ENCODE peak calls at places on chromosome 1, in seven cellular contexts. I, A, Z, W, T, S and U are unnamed samples.

GRCh38 chr1:224092111-224092510 is 21.8 kb upstream of the FBXO28 start:
- DNase-seq in Z (no peak), W (no peak), T (no peak), I (no peak), S (no peak), A (no peak), U (no peak)

GRCh38 chr1:204323887-204324286 is 35.8 kb downstream of the PLEKHA6 start:
- DNase-seq in A (no peak), I (no peak), W (no peak), Z (peak), T (peak), S (no peak), U (no peak)

GRCh38 chr1:109849670-109850069 is 61.0 kb upstream of the CSF1 start:
- DNase-seq in W (no peak), S (no peak), A (no peak), Z (no peak), I (no peak), T (no peak), U (peak)

GRCh38 chr1:2272686-2273400 is 44.7 kb downstream of the SKI start:
- DNase-seq in Z (no peak), A (no peak), I (no peak), T (no peak), W (no peak), S (peak), U (no peak)

GRCh38 chr1:173555651-173556305 is 47.1 kb downstream of the SLC9C2 start:
- DNase-seq in Z (no peak), W (no peak), I (no peak), T (no peak), S (no peak), A (no peak), U (no peak)

GRCh38 chr1:230303822-230304221 is 122.3 kb downstream of the PGBD5 start:
- DNase-seq in Z (no peak), T (peak), A (no peak), S (no peak), I (no peak), W (no peak), U (peak)

GRCh38 chr1:150979007-150979722 is 2.9 kb upstream of the ANXA9 start:
- DNase-seq in T (peak), Z (peak), I (peak), W (peak), S (no peak), A (peak), U (peak)

GRCh38 chr1:117735045-117735992 is 129.5 kb downstream of the TENT5C start:
- DNase-seq in Z (peak), A (no peak), I (no peak), W (no peak), T (peak), S (no peak), U (peak)

GRCh38 chr1:185257947-185258203 is 59.2 kb downstream of the IVNS1ABP start:
- DNase-seq in W (no peak), A (no peak), I (no peak), S (no peak), Z (peak), T (peak), U (peak)

GRCh38 chr1:20956272-20956671 is 169.2 kb upstream of the HP1BP3 start:
- DNase-seq in W (no peak), Z (no peak), A (no peak), I (no peak), T (no peak), S (no peak), U (no peak)

GRCh38 chr1:10830961-10831669 is 34.7 kb upstream of the CASZ1 start:
- DNase-seq in W (no peak), S (no peak), Z (no peak), A (no peak), T (no peak), I (no peak), U (no peak)

GRCh38 chr1:33300673-33301072 is 20.2 kb downstream of the A3GALT2 start:
- DNase-seq in T (peak), I (no peak), S (no peak), A (peak), Z (peak), W (no peak), U (peak)

GRCh38 chr1:225813250-225813964 is 3.5 kb downstream of the EPHX1 start:
- DNase-seq in S (no peak), I (no peak), W (no peak), A (no peak), T (peak), Z (peak), U (peak)

GRCh38 chr1:58968360-58968952 is 184.6 kb upstream of the JUN start:
- DNase-seq in A (peak), S (no peak), T (peak), W (no peak), I (no peak), Z (peak), U (peak)

GRCh38 chr1:151372411-151372934 is at the start of gene SELENBP1:
- DNase-seq in W (peak), T (peak), Z (peak), S (peak), I (peak), A (peak), U (peak)

GRCh38 chr1:44472614-44473262 is 67.7 kb downstream of the RNF220 start:
- DNase-seq in W (no peak), S (no peak), I (no peak), T (no peak), A (peak), Z (no peak), U (peak)

GRCh38 chr1:26677306-26678115 is 18.3 kb upstream of the ARID1A start:
- DNase-seq in A (peak), W (peak), I (peak), S (no peak), T (peak), Z (peak), U (peak)

GRCh38 chr1:46394108-46394871 is at the start of gene FAAH:
- DNase-seq in S (no peak), A (peak), W (peak), I (peak), Z (peak), T (no peak), U (no peak)

GRCh38 chr1:29426701-29427279 is 190.5 kb downstream of the PTPRU start:
- DNase-seq in T (no peak), W (no peak), I (peak), S (no peak), A (no peak), Z (no peak), U (no peak)

GRCh38 chr1:160046494-160047115 is 14.8 kb upstream of the PIGM start:
- DNase-seq in Z (peak), I (peak), T (peak), S (no peak), A (peak), W (peak), U (peak)

GRCh38 chr1:107942829-107943228 is 22.2 kb downstream of the VAV3 start:
- DNase-seq in Z (no peak), A (no peak), I (no peak), T (no peak), S (no peak), W (no peak), U (no peak)
- TF ChIP-seq CTCF in Z (no peak), A (no peak), I (no peak), T (no peak), S (no peak), W (no peak), U (no peak)

DNA sequence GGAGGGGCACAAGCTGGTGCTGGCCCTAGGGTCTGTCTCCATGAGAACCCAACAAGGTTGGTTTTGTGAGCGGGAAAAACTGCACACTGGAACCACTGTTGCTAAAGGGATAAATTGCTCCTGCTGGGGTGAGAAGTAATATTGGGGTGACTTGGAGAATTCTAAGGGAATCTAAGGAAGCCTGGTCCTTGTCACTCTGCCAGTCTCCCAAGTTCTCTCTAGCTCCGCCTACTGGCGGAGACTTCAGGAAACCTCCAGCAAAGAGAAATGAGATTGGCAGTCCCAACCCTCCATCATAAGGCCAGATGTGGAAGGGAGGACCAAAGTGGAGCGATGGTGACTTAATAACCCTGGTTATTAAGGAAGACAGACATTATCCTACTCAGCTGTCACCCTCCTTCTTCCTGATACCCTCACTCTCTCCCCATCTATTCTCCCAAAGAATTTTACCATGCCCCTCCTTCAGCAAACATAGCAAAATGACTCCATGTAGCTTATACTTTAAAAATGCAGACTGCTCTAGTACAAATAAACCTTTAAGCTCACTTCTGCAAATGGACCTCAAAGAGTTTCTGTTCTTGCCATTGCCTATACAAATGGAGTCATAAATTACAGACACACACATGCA is 2.7 kb downstream of the LCE1F start:
- DNase-seq in A (no peak), S (no peak), W (peak), Z (no peak), T (no peak), I (no peak), U (no peak)
- TF ChIP-seq CTCF in A (no peak), S (no peak), W (peak), Z (peak), T (peak), I (no peak), U (peak)

GRCh38 chr1:41842282-41842681 is 76.4 kb downstream of the HIVEP3 start:
- DNase-seq in I (no peak), S (no peak), W (no peak), A (no peak), T (no peak), Z (no peak), U (no peak)
- TF ChIP-seq CTCF in I (no peak), S (no peak), W (no peak), A (no peak), T (no peak), Z (peak), U (no peak)

DNA sequence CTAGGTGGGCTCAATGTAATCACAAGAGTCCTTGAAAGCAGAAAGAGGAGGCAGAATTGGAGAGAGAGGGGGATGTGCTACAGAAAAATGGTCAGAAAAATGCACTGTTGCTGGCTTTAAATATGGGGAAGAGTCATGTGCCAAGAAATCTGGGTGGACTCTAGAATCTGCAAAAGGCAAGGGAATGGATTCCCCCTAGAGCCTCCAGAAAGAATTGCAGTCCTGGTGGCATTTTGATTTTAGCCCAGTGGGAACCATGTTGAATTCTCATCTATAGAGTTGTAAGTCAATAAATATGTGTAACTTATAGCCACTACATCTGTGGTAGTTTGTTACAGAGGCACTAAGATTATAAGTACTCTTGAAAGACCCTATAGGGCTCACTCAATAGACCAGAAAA is 210.3 kb downstream of the ASTN1 start:
- DNase-seq in Z (no peak), W (no peak), A (no peak), T (no peak), I (no peak), S (no peak), U (peak)
- TF ChIP-seq CTCF in Z (no peak), W (peak), A (no peak), T (no peak), I (peak), S (no peak), U (no peak)

DNA sequence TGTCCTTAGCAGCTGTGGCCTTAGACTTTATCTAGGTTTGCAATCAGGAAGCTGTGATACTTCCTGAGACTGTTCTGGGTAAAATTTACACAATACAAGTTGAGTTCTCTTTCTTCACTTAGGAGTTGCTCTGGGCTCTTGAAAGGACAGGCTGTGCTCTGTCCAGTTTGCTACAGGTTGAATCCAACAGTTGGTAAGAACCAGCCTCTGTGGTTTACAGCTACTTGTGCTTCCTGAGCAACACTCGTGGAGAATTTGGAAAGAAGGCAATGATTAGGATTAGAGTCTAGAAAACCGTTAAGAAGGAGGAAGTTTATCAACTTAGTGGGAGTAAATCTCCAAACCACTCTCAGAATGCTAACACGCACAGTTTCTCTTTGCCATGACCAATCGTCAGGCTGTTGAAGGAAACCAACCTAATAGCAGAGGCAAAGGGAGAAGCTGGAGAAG is 26.8 kb downstream of the GFI1 start:
- DNase-seq in S (no peak), T (no peak), Z (no peak), A (no peak), I (no peak), W (no peak), U (no peak)
- TF ChIP-seq CTCF in S (no peak), T (no peak), Z (no peak), A (no peak), I (no peak), W (no peak), U (no peak)